ENCODE peak calls at places on chromosomes 6 and 20, in ten cellular contexts. Y, X, G, M, Q, H, O, E, U and P are unnamed samples.

GRCh38 chr20:46458891-46459750 is 52.7 kb upstream of the ELMO2 start:
- DNase-seq in O (peak; percentile 28), Q (no peak), M (peak; percentile 44), X (peak; percentile 47), E (peak; percentile 94), H (peak; percentile 84), G (no peak), Y (peak; percentile 71), U (peak; percentile 38), P (peak; percentile 79)

GRCh38 chr6:166760288-166760687 is 133.2 kb upstream of the RPS6KA2 start:
- DNase-seq in M (no peak), G (no peak), U (peak; percentile 86), O (no peak), Q (no peak), E (no peak), X (no peak), H (no peak), Y (no peak), P (no peak)

GRCh38 chr6:91970700-91971099 is 1383.8 kb upstream of the MAP3K7 start:
- DNase-seq in U (no peak), E (no peak), Y (no peak), H (no peak), Q (no peak), M (no peak), O (no peak), G (no peak), X (no peak), P (no peak)

GRCh38 chr20:31691646-31692275 is 30.9 kb downstream of the BCL2L1 start:
- DNase-seq in E (no peak), G (peak; percentile 59), X (no peak), M (no peak), U (no peak), H (no peak), Y (no peak), O (no peak), Q (no peak), P (no peak)

GRCh38 chr6:137033828-137034227 is 10.9 kb downstream of the IL20RA start:
- DNase-seq in E (no peak), U (peak; percentile 68), Q (no peak), G (no peak), H (no peak), X (no peak), Y (no peak), O (no peak), M (peak; percentile 21), P (no peak)

GRCh38 chr6:155444120-155444917 is 11.3 kb downstream of the NOX3 start:
- DNase-seq in H (no peak), E (no peak), O (no peak), Q (no peak), M (no peak), X (no peak), Y (no peak), G (no peak), U (no peak), P (no peak)

GRCh38 chr6:145017516-145017915 is 717.8 kb downstream of the EPM2A start:
- DNase-seq in H (no peak), Y (no peak), G (peak; percentile 60), Q (no peak), U (no peak), M (peak; percentile 19), E (no peak), X (no peak), O (no peak), P (no peak)

GRCh38 chr20:57959018-57959417 is 249.2 kb upstream of the PMEPA1 start:
- DNase-seq in U (no peak), Q (no peak), Y (no peak), G (peak; percentile 38), M (no peak), E (no peak), X (no peak), O (no peak), H (no peak), P (no peak)

GRCh38 chr6:158849899-158850806 is 31.0 kb upstream of the EZR start:
- DNase-seq in Q (peak; percentile 93), U (peak; percentile 63), X (no peak), H (peak; percentile 44), E (no peak), O (no peak), M (peak; percentile 99), G (peak; percentile 97), Y (no peak), P (no peak)

GRCh38 chr6:101393291-101394251 is at the start of gene GRIK2:
- DNase-seq in M (peak; percentile 55), H (peak; percentile 85), E (peak; percentile 75), Y (peak; percentile 63), U (peak; percentile 49), Q (peak; percentile 34), G (peak; percentile 78), X (no peak), O (no peak), P (peak; percentile 49)

GRCh38 chr20:16714765-16715164 is 15.1 kb upstream of the SNRPB2 start:
- DNase-seq in H (no peak), X (no peak), M (no peak), U (no peak), O (no peak), Y (no peak), E (no peak), Q (no peak), G (no peak), P (no peak)

GRCh38 chr6:33019358-33019757 is 10.0 kb upstream of the HLA-DOA start:
- DNase-seq in E (no peak), H (no peak), Q (no peak), X (no peak), O (no peak), M (no peak), Y (no peak), U (no peak), G (no peak), P (no peak)

GRCh38 chr6:80329496-80329895 is 223.0 kb downstream of the BCKDHB start:
- DNase-seq in G (no peak), X (no peak), E (no peak), O (no peak), M (no peak), Y (no peak), U (no peak), H (no peak), Q (no peak), P (no peak)

GRCh38 chr6:123770247-123770949 is 33.3 kb upstream of the NKAIN2 start:
- DNase-seq in Q (no peak), H (no peak), E (no peak), O (no peak), X (no peak), M (no peak), G (no peak), Y (no peak), U (no peak), P (no peak)

GRCh38 chr6:127204278-127204677 is 62.4 kb upstream of the RNF146 start:
- DNase-seq in M (no peak), X (no peak), Y (no peak), G (no peak), H (no peak), U (no peak), E (no peak), O (no peak), Q (no peak), P (no peak)

GRCh38 chr20:50292324-50293243 is 102.0 kb downstream of the CEBPB start:
- DNase-seq in M (peak; percentile 39), X (peak; percentile 98), Q (peak; percentile 85), U (peak; percentile 49), Y (no peak), E (peak; percentile 30), O (no peak), G (peak; percentile 94), H (no peak), P (peak; percentile 96)

GRCh38 chr6:43926644-43927524 is 156.9 kb downstream of the VEGFA start:
- DNase-seq in Y (peak; percentile 14), M (peak; percentile 95), E (peak; percentile 77), G (peak; percentile 95), X (peak; percentile 44), H (peak; percentile 76), U (peak; percentile 37), O (peak; percentile 46), Q (peak; percentile 89), P (no peak)

GRCh38 chr20:23637282-23638221 is at the start of gene CST3:
- DNase-seq in M (peak; percentile 90), X (peak; percentile 96), O (peak; percentile 12), Y (peak; percentile 63), G (peak; percentile 93), Q (peak; percentile 94), E (peak; percentile 72), U (peak; percentile 9), H (peak; percentile 78), P (peak; percentile 95)

GRCh38 chr6:56899311-56899710 is 55.6 kb upstream of the BEND6 start:
- DNase-seq in U (no peak), H (no peak), Q (no peak), O (no peak), M (no peak), Y (no peak), E (no peak), G (peak; percentile 76), X (no peak), P (no peak)

GRCh38 chr6:52522655-52523054 is 54.2 kb downstream of the TRAM2 start:
- DNase-seq in E (no peak), O (no peak), Y (no peak), H (no peak), U (no peak), Q (peak; percentile 20), G (peak; percentile 57), M (no peak), X (no peak), P (no peak)

GRCh38 chr20:53914861-53915458 is 155.4 kb downstream of the BCAS1 start:
- DNase-seq in E (no peak), M (no peak), O (no peak), Q (no peak), Y (no peak), H (no peak), G (no peak), X (no peak), U (no peak), P (no peak)

GRCh38 chr6:167827062-167827587 is 414 bp downstream of the AFDN start:
- DNase-seq in X (no peak), Q (peak; percentile 36), H (peak; percentile 58), O (no peak), U (no peak), G (peak; percentile 72), Y (peak; percentile 39), M (peak; percentile 71), E (peak; percentile 47), P (no peak)

GRCh38 chr6:33207569-33208088 is 671 bp upstream of the RING1 start:
- DNase-seq in H (no peak), M (peak; percentile 47), Y (peak; percentile 53), E (peak; percentile 46), G (peak; percentile 86), O (no peak), X (peak; percentile 73), Q (peak; percentile 52), U (peak; percentile 29), P (no peak)

GRCh38 chr6:112286010-112286409 is 31.6 kb upstream of the LAMA4 start:
- DNase-seq in Y (no peak), X (no peak), O (no peak), U (peak; percentile 67), E (no peak), G (no peak), H (no peak), Q (no peak), M (no peak), P (no peak)

GRCh38 chr6:75930954-75931689 is 141.3 kb downstream of the IMPG1 start:
- DNase-seq in G (peak; percentile 35), X (no peak), Y (no peak), U (no peak), Q (no peak), M (no peak), O (no peak), E (no peak), H (no peak), P (peak; percentile 69)

GRCh38 chr6:127877231-127877630 is 23.6 kb downstream of the THEMIS start:
- DNase-seq in X (no peak), M (no peak), E (no peak), H (no peak), Y (no peak), Q (no peak), U (no peak), G (no peak), O (no peak), P (no peak)